ENCODE peak calls at places on chromosomes 1 and 21, in six cellular contexts. One of them, this sample, is unnamed.

GRCh38 chr1:911875-912739 is 11.6 kb upstream of the SAMD11 start:
- DNase-seq in right lobe of liver: peak
- DNase-seq in EH: no peak
- DNase-seq in A549: no peak
- DNase-seq in HTR-8/SVneo: no peak
- DNase-seq in T-helper 2 cell: no peak
- DNase-seq in this sample: no peak

GRCh38 chr1:223846668-223847007 is 891 bp upstream of the TP53BP2 start:
- DNase-seq in right lobe of liver: peak
- DNase-seq in EH: peak
- DNase-seq in A549: peak
- DNase-seq in HTR-8/SVneo: no peak
- DNase-seq in T-helper 2 cell: no peak
- DNase-seq in this sample: no peak

GRCh38 chr1:150796374-150796773 is 11.7 kb downstream of the CTSK start:
- DNase-seq in right lobe of liver: no peak
- DNase-seq in EH: no peak
- DNase-seq in A549: no peak
- DNase-seq in HTR-8/SVneo: no peak
- DNase-seq in T-helper 2 cell: no peak
- DNase-seq in this sample: no peak

GRCh38 chr1:156675715-156676311 is 1.4 kb downstream of the NES start:
- DNase-seq in right lobe of liver: no peak
- DNase-seq in EH: peak
- DNase-seq in A549: no peak
- DNase-seq in HTR-8/SVneo: no peak
- DNase-seq in T-helper 2 cell: no peak
- DNase-seq in this sample: no peak

GRCh38 chr1:25004355-25004754 is 74.3 kb upstream of the RUNX3 start:
- DNase-seq in right lobe of liver: no peak
- DNase-seq in EH: no peak
- DNase-seq in A549: no peak
- DNase-seq in HTR-8/SVneo: no peak
- DNase-seq in T-helper 2 cell: no peak
- DNase-seq in this sample: no peak

GRCh38 chr21:31750843-31751242 is 18.9 kb upstream of the SCAF4 start:
- DNase-seq in right lobe of liver: no peak
- DNase-seq in EH: peak
- DNase-seq in A549: peak
- DNase-seq in HTR-8/SVneo: no peak
- DNase-seq in T-helper 2 cell: no peak
- DNase-seq in this sample: no peak

GRCh38 chr21:33813832-33814231 is 101.8 kb downstream of the ATP5PO start:
- DNase-seq in right lobe of liver: no peak
- DNase-seq in EH: no peak
- DNase-seq in A549: no peak
- DNase-seq in HTR-8/SVneo: no peak
- DNase-seq in T-helper 2 cell: no peak
- DNase-seq in this sample: no peak

GRCh38 chr21:27418338-27418737 is 451.4 kb upstream of the ADAMTS5 start:
- DNase-seq in right lobe of liver: no peak
- DNase-seq in EH: peak
- DNase-seq in A549: no peak
- DNase-seq in HTR-8/SVneo: no peak
- DNase-seq in T-helper 2 cell: no peak
- DNase-seq in this sample: no peak

GRCh38 chr1:245876586-245876985 is 630.5 kb downstream of the SMYD3 start:
- DNase-seq in right lobe of liver: no peak
- DNase-seq in EH: peak
- DNase-seq in A549: no peak
- DNase-seq in HTR-8/SVneo: no peak
- DNase-seq in T-helper 2 cell: no peak
- DNase-seq in this sample: no peak

GRCh38 chr1:163614346-163614745 is 292.6 kb downstream of the NUF2 start:
- DNase-seq in right lobe of liver: no peak
- DNase-seq in EH: no peak
- DNase-seq in A549: no peak
- DNase-seq in HTR-8/SVneo: no peak
- DNase-seq in T-helper 2 cell: no peak
- DNase-seq in this sample: no peak

GRCh38 chr1:66339944-66340343 is 194.0 kb upstream of the SGIP1 start:
- DNase-seq in right lobe of liver: no peak
- DNase-seq in EH: no peak
- DNase-seq in A549: no peak
- DNase-seq in HTR-8/SVneo: no peak
- DNase-seq in T-helper 2 cell: no peak
- DNase-seq in this sample: no peak

GRCh38 chr1:110188116-110188618 is 21.9 kb upstream of the KCNC4 start:
- DNase-seq in right lobe of liver: no peak
- DNase-seq in EH: peak
- DNase-seq in A549: no peak
- DNase-seq in HTR-8/SVneo: peak
- DNase-seq in T-helper 2 cell: no peak
- DNase-seq in this sample: no peak

GRCh38 chr1:27520651-27521050 is 30.7 kb upstream of the WASF2 start:
- DNase-seq in right lobe of liver: no peak
- DNase-seq in EH: no peak
- DNase-seq in A549: no peak
- DNase-seq in HTR-8/SVneo: no peak
- DNase-seq in T-helper 2 cell: no peak
- DNase-seq in this sample: no peak

GRCh38 chr1:15799004-15799867 is 8.2 kb downstream of the UQCRHL start:
- DNase-seq in right lobe of liver: peak
- DNase-seq in EH: peak
- DNase-seq in A549: peak
- DNase-seq in HTR-8/SVneo: peak
- DNase-seq in T-helper 2 cell: no peak
- DNase-seq in this sample: peak

GRCh38 chr1:112589766-112590165 is 29.2 kb downstream of the ST7L start:
- DNase-seq in right lobe of liver: no peak
- DNase-seq in EH: peak
- DNase-seq in A549: no peak
- DNase-seq in HTR-8/SVneo: no peak
- DNase-seq in T-helper 2 cell: no peak
- DNase-seq in this sample: no peak

GRCh38 chr1:245575710-245576109 is 420.9 kb downstream of the KIF26B start:
- DNase-seq in right lobe of liver: no peak
- DNase-seq in EH: peak
- DNase-seq in A549: no peak
- DNase-seq in HTR-8/SVneo: no peak
- DNase-seq in T-helper 2 cell: no peak
- DNase-seq in this sample: no peak